ENCODE peak calls at places on chromosomes 6 and 20, in ten cellular contexts. One of them, this sample, is unnamed.

GRCh38 chr20:31608256-31608980 is 3.3 kb downstream of the ID1 start:
- DNase-seq in choroid plexus epithelial cell: peak; percentile 78
- DNase-seq in GM06990: no peak
- DNase-seq in endodermal cell: peak; percentile 98
- DNase-seq in transverse colon: peak; percentile 92
- DNase-seq in CD8-positive, alpha-beta T cell: no peak
- DNase-seq in GM23338: peak; percentile 100
- DNase-seq in AG04450: no peak
- DNase-seq in psoas muscle: peak; percentile 84
- DNase-seq in NB4: peak; percentile 65
- DNase-seq in this sample: peak; percentile 78

GRCh38 chr6:68427630-68428029 is 207.5 kb upstream of the ADGRB3 start:
- DNase-seq in choroid plexus epithelial cell: peak; percentile 58
- DNase-seq in GM06990: no peak
- DNase-seq in endodermal cell: no peak
- DNase-seq in transverse colon: no peak
- DNase-seq in CD8-positive, alpha-beta T cell: no peak
- DNase-seq in GM23338: no peak
- DNase-seq in AG04450: no peak
- DNase-seq in psoas muscle: no peak
- DNase-seq in NB4: no peak
- DNase-seq in this sample: peak; percentile 53

GRCh38 chr6:136566007-136566487 is 15.8 kb upstream of the MAP7 start:
- DNase-seq in choroid plexus epithelial cell: peak; percentile 39
- DNase-seq in GM06990: no peak
- DNase-seq in endodermal cell: no peak
- DNase-seq in transverse colon: peak; percentile 51
- DNase-seq in CD8-positive, alpha-beta T cell: no peak
- DNase-seq in GM23338: no peak
- DNase-seq in AG04450: no peak
- DNase-seq in psoas muscle: no peak
- DNase-seq in NB4: peak; percentile 37
- DNase-seq in this sample: no peak

GRCh38 chr20:32918751-32919150 is 60.0 kb downstream of the EFCAB8 start:
- DNase-seq in choroid plexus epithelial cell: no peak
- DNase-seq in GM06990: no peak
- DNase-seq in endodermal cell: no peak
- DNase-seq in transverse colon: no peak
- DNase-seq in CD8-positive, alpha-beta T cell: no peak
- DNase-seq in GM23338: no peak
- DNase-seq in AG04450: no peak
- DNase-seq in psoas muscle: peak; percentile 12
- DNase-seq in NB4: no peak
- DNase-seq in this sample: no peak

GRCh38 chr20:40956503-40956902 is 72.1 kb upstream of the TOP1 start:
- DNase-seq in choroid plexus epithelial cell: no peak
- DNase-seq in GM06990: no peak
- DNase-seq in endodermal cell: no peak
- DNase-seq in transverse colon: no peak
- DNase-seq in CD8-positive, alpha-beta T cell: no peak
- DNase-seq in GM23338: no peak
- DNase-seq in AG04450: no peak
- DNase-seq in psoas muscle: no peak
- DNase-seq in NB4: peak; percentile 42
- DNase-seq in this sample: no peak

GRCh38 chr20:57867181-57867803 is 157.5 kb upstream of the PMEPA1 start:
- DNase-seq in choroid plexus epithelial cell: no peak
- DNase-seq in GM06990: no peak
- DNase-seq in endodermal cell: no peak
- DNase-seq in transverse colon: no peak
- DNase-seq in CD8-positive, alpha-beta T cell: no peak
- DNase-seq in GM23338: no peak
- DNase-seq in AG04450: no peak
- DNase-seq in psoas muscle: no peak
- DNase-seq in NB4: no peak
- DNase-seq in this sample: no peak

GRCh38 chr6:34565722-34566137 is 9.6 kb upstream of the SPDEF start:
- DNase-seq in choroid plexus epithelial cell: no peak
- DNase-seq in GM06990: no peak
- DNase-seq in endodermal cell: no peak
- DNase-seq in transverse colon: no peak
- DNase-seq in CD8-positive, alpha-beta T cell: no peak
- DNase-seq in GM23338: no peak
- DNase-seq in AG04450: no peak
- DNase-seq in psoas muscle: no peak
- DNase-seq in NB4: no peak
- DNase-seq in this sample: no peak

GRCh38 chr20:23118766-23119165 is 32.6 kb upstream of the CD93 start:
- DNase-seq in choroid plexus epithelial cell: no peak
- DNase-seq in GM06990: no peak
- DNase-seq in endodermal cell: no peak
- DNase-seq in transverse colon: no peak
- DNase-seq in CD8-positive, alpha-beta T cell: no peak
- DNase-seq in GM23338: no peak
- DNase-seq in AG04450: no peak
- DNase-seq in psoas muscle: no peak
- DNase-seq in NB4: no peak
- DNase-seq in this sample: no peak

GRCh38 chr20:36155629-36155971 is 1.1 kb downstream of the EPB41L1 start:
- DNase-seq in choroid plexus epithelial cell: no peak
- DNase-seq in GM06990: no peak
- DNase-seq in endodermal cell: no peak
- DNase-seq in transverse colon: no peak
- DNase-seq in CD8-positive, alpha-beta T cell: no peak
- DNase-seq in GM23338: no peak
- DNase-seq in AG04450: no peak
- DNase-seq in psoas muscle: no peak
- DNase-seq in NB4: no peak
- DNase-seq in this sample: no peak

GRCh38 chr20:33323236-33323635 is 40.2 kb downstream of the BPIFB1 start:
- DNase-seq in choroid plexus epithelial cell: no peak
- DNase-seq in GM06990: no peak
- DNase-seq in endodermal cell: no peak
- DNase-seq in transverse colon: no peak
- DNase-seq in CD8-positive, alpha-beta T cell: no peak
- DNase-seq in GM23338: no peak
- DNase-seq in AG04450: no peak
- DNase-seq in psoas muscle: no peak
- DNase-seq in NB4: no peak
- DNase-seq in this sample: no peak

GRCh38 chr20:57020364-57020763 is 246.1 kb downstream of the BMP7 start:
- DNase-seq in choroid plexus epithelial cell: no peak
- DNase-seq in GM06990: no peak
- DNase-seq in endodermal cell: no peak
- DNase-seq in transverse colon: no peak
- DNase-seq in CD8-positive, alpha-beta T cell: no peak
- DNase-seq in GM23338: no peak
- DNase-seq in AG04450: no peak
- DNase-seq in psoas muscle: no peak
- DNase-seq in NB4: peak; percentile 78
- DNase-seq in this sample: no peak

GRCh38 chr6:31042801-31043200 is 32.5 kb downstream of the MUC22 start:
- DNase-seq in choroid plexus epithelial cell: peak; percentile 73
- DNase-seq in GM06990: no peak
- DNase-seq in endodermal cell: peak; percentile 89
- DNase-seq in transverse colon: peak; percentile 26
- DNase-seq in CD8-positive, alpha-beta T cell: peak; percentile 28
- DNase-seq in GM23338: peak; percentile 88
- DNase-seq in AG04450: no peak
- DNase-seq in psoas muscle: no peak
- DNase-seq in NB4: peak; percentile 30
- DNase-seq in this sample: no peak

GRCh38 chr20:30811896-30812671 is 445.4 kb upstream of the DEFB115 start:
- DNase-seq in choroid plexus epithelial cell: peak; percentile 63
- DNase-seq in GM06990: peak; percentile 40
- DNase-seq in endodermal cell: peak; percentile 71
- DNase-seq in transverse colon: no peak
- DNase-seq in CD8-positive, alpha-beta T cell: no peak
- DNase-seq in GM23338: peak; percentile 80
- DNase-seq in AG04450: no peak
- DNase-seq in psoas muscle: peak; percentile 61
- DNase-seq in NB4: peak; percentile 49
- DNase-seq in this sample: no peak

GRCh38 chr6:124056884-124057283 is 253.2 kb downstream of the NKAIN2 start:
- DNase-seq in choroid plexus epithelial cell: no peak
- DNase-seq in GM06990: no peak
- DNase-seq in endodermal cell: no peak
- DNase-seq in transverse colon: no peak
- DNase-seq in CD8-positive, alpha-beta T cell: no peak
- DNase-seq in GM23338: no peak
- DNase-seq in AG04450: no peak
- DNase-seq in psoas muscle: no peak
- DNase-seq in NB4: no peak
- DNase-seq in this sample: no peak

GRCh38 chr6:20885076-20885475 is 350.8 kb downstream of the CDKAL1 start:
- DNase-seq in choroid plexus epithelial cell: no peak
- DNase-seq in GM06990: no peak
- DNase-seq in endodermal cell: no peak
- DNase-seq in transverse colon: no peak
- DNase-seq in CD8-positive, alpha-beta T cell: no peak
- DNase-seq in GM23338: no peak
- DNase-seq in AG04450: no peak
- DNase-seq in psoas muscle: no peak
- DNase-seq in NB4: no peak
- DNase-seq in this sample: no peak

GRCh38 chr6:76453270-76453669 is 380.8 kb upstream of the IMPG1 start:
- DNase-seq in choroid plexus epithelial cell: no peak
- DNase-seq in GM06990: no peak
- DNase-seq in endodermal cell: no peak
- DNase-seq in transverse colon: no peak
- DNase-seq in CD8-positive, alpha-beta T cell: no peak
- DNase-seq in GM23338: peak; percentile 13
- DNase-seq in AG04450: no peak
- DNase-seq in psoas muscle: peak; percentile 35
- DNase-seq in NB4: no peak
- DNase-seq in this sample: no peak

GRCh38 chr6:159110748-159111147 is 58.5 kb upstream of the FNDC1 start:
- DNase-seq in choroid plexus epithelial cell: no peak
- DNase-seq in GM06990: no peak
- DNase-seq in endodermal cell: peak; percentile 30
- DNase-seq in transverse colon: no peak
- DNase-seq in CD8-positive, alpha-beta T cell: no peak
- DNase-seq in GM23338: no peak
- DNase-seq in AG04450: no peak
- DNase-seq in psoas muscle: no peak
- DNase-seq in NB4: no peak
- DNase-seq in this sample: no peak

GRCh38 chr6:82741325-82741995 is 324.2 kb downstream of the UBE3D start:
- DNase-seq in choroid plexus epithelial cell: no peak
- DNase-seq in GM06990: no peak
- DNase-seq in endodermal cell: no peak
- DNase-seq in transverse colon: no peak
- DNase-seq in CD8-positive, alpha-beta T cell: no peak
- DNase-seq in GM23338: no peak
- DNase-seq in AG04450: no peak
- DNase-seq in psoas muscle: no peak
- DNase-seq in NB4: no peak
- DNase-seq in this sample: no peak

GRCh38 chr20:52943185-52943841 is 28.8 kb upstream of the TSHZ2 start:
- DNase-seq in choroid plexus epithelial cell: peak; percentile 8
- DNase-seq in GM06990: no peak
- DNase-seq in endodermal cell: no peak
- DNase-seq in transverse colon: no peak
- DNase-seq in CD8-positive, alpha-beta T cell: no peak
- DNase-seq in GM23338: no peak
- DNase-seq in AG04450: no peak
- DNase-seq in psoas muscle: no peak
- DNase-seq in NB4: peak; percentile 11
- DNase-seq in this sample: no peak

GRCh38 chr20:6744805-6745204 is 22.7 kb upstream of the BMP2 start:
- DNase-seq in choroid plexus epithelial cell: peak; percentile 48
- DNase-seq in GM06990: no peak
- DNase-seq in endodermal cell: no peak
- DNase-seq in transverse colon: no peak
- DNase-seq in CD8-positive, alpha-beta T cell: no peak
- DNase-seq in GM23338: no peak
- DNase-seq in AG04450: no peak
- DNase-seq in psoas muscle: no peak
- DNase-seq in NB4: no peak
- DNase-seq in this sample: no peak
- H3K4me3 ChIP-seq in choroid plexus epithelial cell: no peak overlapping the region
- H3K4me3 ChIP-seq in GM06990: no peak overlapping the region
- H3K4me3 ChIP-seq in endodermal cell: no peak overlapping the region
- H3K4me3 ChIP-seq in transverse colon: no peak overlapping the region
- H3K4me3 ChIP-seq in CD8-positive, alpha-beta T cell: no peak overlapping the region
- H3K4me3 ChIP-seq in GM23338: no peak overlapping the region
- H3K4me3 ChIP-seq in AG04450: no peak overlapping the region
- H3K4me3 ChIP-seq in psoas muscle: no peak overlapping the region
- H3K4me3 ChIP-seq in NB4: no peak overlapping the region
- H3K4me3 ChIP-seq in this sample: no peak overlapping the region

GRCh38 chr20:64224344-64225165 is 31.0 kb upstream of the PCMTD2 start:
- DNase-seq in choroid plexus epithelial cell: peak; percentile 93
- DNase-seq in GM06990: no peak
- DNase-seq in endodermal cell: no peak
- DNase-seq in transverse colon: no peak
- DNase-seq in CD8-positive, alpha-beta T cell: no peak
- DNase-seq in GM23338: no peak
- DNase-seq in AG04450: peak; percentile 87
- DNase-seq in psoas muscle: no peak
- DNase-seq in NB4: no peak
- DNase-seq in this sample: peak; percentile 45
- TF ChIP-seq CTCF in choroid plexus epithelial cell: peak; percentile 20
- TF ChIP-seq CTCF in GM06990: no peak
- TF ChIP-seq CTCF in endodermal cell: no peak
- TF ChIP-seq CTCF in transverse colon: no peak
- TF ChIP-seq CTCF in CD8-positive, alpha-beta T cell: no peak
- TF ChIP-seq CTCF in GM23338: no peak
- TF ChIP-seq CTCF in AG04450: peak; percentile 26
- TF ChIP-seq CTCF in psoas muscle: no peak
- TF ChIP-seq CTCF in NB4: no peak
- TF ChIP-seq CTCF in this sample: no peak

GRCh38 chr6:56652994-56653393 is 10.3 kb upstream of the DST start:
- DNase-seq in choroid plexus epithelial cell: peak; percentile 60
- DNase-seq in GM06990: no peak
- DNase-seq in endodermal cell: no peak
- DNase-seq in transverse colon: no peak
- DNase-seq in CD8-positive, alpha-beta T cell: no peak
- DNase-seq in GM23338: no peak
- DNase-seq in AG04450: no peak
- DNase-seq in psoas muscle: no peak
- DNase-seq in NB4: no peak
- DNase-seq in this sample: no peak
- H3K4me3 ChIP-seq in choroid plexus epithelial cell: no peak overlapping the region
- H3K4me3 ChIP-seq in GM06990: no peak overlapping the region
- H3K4me3 ChIP-seq in endodermal cell: no peak overlapping the region
- H3K4me3 ChIP-seq in transverse colon: no peak overlapping the region
- H3K4me3 ChIP-seq in CD8-positive, alpha-beta T cell: no peak overlapping the region
- H3K4me3 ChIP-seq in GM23338: no peak overlapping the region
- H3K4me3 ChIP-seq in AG04450: no peak overlapping the region
- H3K4me3 ChIP-seq in psoas muscle: no peak overlapping the region
- H3K4me3 ChIP-seq in NB4: no peak overlapping the region
- H3K4me3 ChIP-seq in this sample: no peak overlapping the region

DNA sequence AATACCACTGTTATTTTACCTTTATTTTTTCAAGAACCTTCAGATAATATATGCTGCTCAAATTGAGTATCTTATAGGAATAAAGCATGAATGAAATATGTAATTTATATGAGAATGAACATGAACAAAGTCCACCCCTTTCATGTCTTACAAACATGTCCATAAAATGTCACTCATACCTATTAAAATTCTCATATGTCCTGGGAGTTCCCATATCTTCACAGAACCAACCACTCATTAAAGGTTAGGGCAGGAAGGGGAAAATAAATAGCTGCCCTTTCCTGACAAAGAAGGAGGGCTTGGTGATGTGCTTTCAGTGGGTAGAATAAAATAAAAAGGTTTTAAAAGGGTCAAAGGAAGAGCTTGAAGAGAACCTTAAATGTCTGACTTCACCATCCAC is 125.3 kb downstream of the BTBD9 start:
- DNase-seq in choroid plexus epithelial cell: no peak
- DNase-seq in GM06990: no peak
- DNase-seq in endodermal cell: no peak
- DNase-seq in transverse colon: no peak
- DNase-seq in CD8-positive, alpha-beta T cell: no peak
- DNase-seq in GM23338: no peak
- DNase-seq in AG04450: no peak
- DNase-seq in psoas muscle: no peak
- DNase-seq in NB4: no peak
- DNase-seq in this sample: no peak
- TF ChIP-seq CTCF in choroid plexus epithelial cell: no peak
- TF ChIP-seq CTCF in GM06990: no peak
- TF ChIP-seq CTCF in endodermal cell: no peak
- TF ChIP-seq CTCF in transverse colon: no peak
- TF ChIP-seq CTCF in CD8-positive, alpha-beta T cell: no peak
- TF ChIP-seq CTCF in GM23338: no peak
- TF ChIP-seq CTCF in AG04450: no peak
- TF ChIP-seq CTCF in psoas muscle: no peak
- TF ChIP-seq CTCF in NB4: no peak
- TF ChIP-seq CTCF in this sample: no peak

This sample was measured in astrocyte of the cerebellum.